ENCODE peak calls at places on chromosomes 7 and 10, in ten cellular contexts. N is NCI-H2227 treated with DMSO at 0.1 percent for 48 hours; V is DMS 273 treated with DMSO at 0.1 percent for 48 hours; W is nephron progenitor cell; J is lung microvascular endothelial cell; E is CD4-positive, alpha-beta T cell; R is astrocyte of the spinal cord; U is epithelial cell of esophagus; P is PC-9; Z is midbrain. K is an unnamed sample.

GRCh38 chr10:2986341-2986933 is 80.9 kb upstream of the PFKP start:
- DNase-seq in N (no peak), V (no peak), W (no peak), J (no peak), E (no peak), R (no peak), U (no peak), P (peak; percentile 44), Z (no peak), K (peak; percentile 82)

GRCh38 chr10:121531076-121531829 is 67.0 kb downstream of the FGFR2 start:
- DNase-seq in N (no peak), V (no peak), W (no peak), J (no peak), E (no peak), R (no peak), U (no peak), P (no peak), Z (peak; percentile 24), K (no peak)

GRCh38 chr7:128459394-128459878 is 3.8 kb downstream of the HILPDA start:
- DNase-seq in N (peak; percentile 73), V (peak; percentile 59), W (peak; percentile 46), J (peak; percentile 81), E (peak; percentile 59), R (peak; percentile 76), U (peak; percentile 76), P (peak; percentile 24), Z (peak; percentile 74), K (peak; percentile 55)

GRCh38 chr10:126373982-126374381 is 14.3 kb downstream of the ADAM12 start:
- DNase-seq in N (no peak), V (no peak), W (no peak), J (no peak), E (no peak), R (peak; percentile 78), U (peak; percentile 38), P (no peak), Z (no peak), K (no peak)

GRCh38 chr7:98107313-98107691 is 640 bp downstream of the LMTK2 start:
- DNase-seq in N (no peak), V (no peak), W (peak; percentile 44), J (peak; percentile 31), E (no peak), R (no peak), U (peak; percentile 22), P (no peak), Z (peak; percentile 22), K (no peak)

GRCh38 chr7:69597278-69598076 is 798 bp upstream of the AUTS2 start:
- DNase-seq in N (no peak), V (no peak), W (peak; percentile 70), J (no peak), E (no peak), R (peak; percentile 10), U (no peak), P (no peak), Z (no peak), K (peak; percentile 34)

GRCh38 chr10:5958077-5958476 is 19.3 kb downstream of the IL15RA start:
- DNase-seq in N (no peak), V (no peak), W (no peak), J (peak; percentile 69), E (no peak), R (peak; percentile 47), U (no peak), P (no peak), Z (no peak), K (no peak)

GRCh38 chr7:120259382-120259781 is 13.6 kb upstream of the KCND2 start:
- DNase-seq in N (no peak), V (no peak), W (no peak), J (no peak), E (no peak), R (peak; percentile 42), U (peak; percentile 3), P (no peak), Z (no peak), K (no peak)

GRCh38 chr10:113340255-113340654 is 212.6 kb upstream of the HABP2 start:
- DNase-seq in N (no peak), V (no peak), W (no peak), J (no peak), E (no peak), R (no peak), U (no peak), P (no peak), Z (no peak), K (no peak)

GRCh38 chr10:79374312-79375191 is 27.3 kb downstream of the PPIF start:
- DNase-seq in N (peak; percentile 4), V (no peak), W (peak; percentile 89), J (peak; percentile 61), E (peak; percentile 67), R (peak; percentile 59), U (peak; percentile 71), P (peak; percentile 87), Z (peak; percentile 85), K (peak; percentile 54)

GRCh38 chr10:93614101-93614825 is 1.9 kb downstream of the PDE6C start:
- DNase-seq in N (no peak), V (no peak), W (no peak), J (no peak), E (no peak), R (no peak), U (no peak), P (no peak), Z (no peak), K (no peak)

GRCh38 chr7:98613601-98614425 is 3.3 kb upstream of the NPTX2 start:
- DNase-seq in N (peak; percentile 29), V (peak; percentile 21), W (peak; percentile 72), J (peak; percentile 61), E (no peak), R (peak; percentile 40), U (peak; percentile 37), P (peak; percentile 6), Z (no peak), K (no peak)

K was measured in stimulated activated naive B cell treated with anti-CD40 and anti-IgM and Interleukin-4, amounts not matched to agents 10 μg/mL and 1 μg/mL and 100 μg/mL, for 72 hours.